ENCODE peak calls at places on chromosomes 3 and 15, in five cellular contexts. I is HCT116, S is hepatocyte, X is PC-9, M is PC-3. G is an unnamed sample.

GRCh38 chr15:79169531-79170123 is 79.0 kb upstream of the RASGRF1 start:
- DNase-seq in I (no peak), S (no peak), X (no peak), M (no peak), G (peak; percentile 36)

GRCh38 chr3:21919383-21919782 is 168.4 kb upstream of the ZNF385D start:
- DNase-seq in I (no peak), S (no peak), X (no peak), M (no peak), G (peak; percentile 30)

GRCh38 chr15:70690012-70690411 is 73.3 kb downstream of the UACA start:
- DNase-seq in I (no peak), S (no peak), X (no peak), M (no peak), G (no peak)

GRCh38 chr3:42871592-42872196 is 4.0 kb downstream of the CYP8B1 start:
- DNase-seq in I (no peak), S (no peak), X (no peak), M (no peak), G (no peak)

GRCh38 chr3:134313839-134314587 is 60.2 kb downstream of the AMOTL2 start:
- DNase-seq in I (no peak), S (no peak), X (no peak), M (peak; percentile 58), G (peak; percentile 54)

GRCh38 chr15:76347507-76348055 is 11.0 kb downstream of the ISL2 start:
- DNase-seq in I (no peak), S (peak; percentile 17), X (no peak), M (no peak), G (no peak)

GRCh38 chr3:6540981-6541380 is 319.9 kb upstream of the GRM7 start:
- DNase-seq in I (no peak), S (no peak), X (peak; percentile 11), M (no peak), G (no peak)

GRCh38 chr3:129732200-129732876 is 125.9 kb upstream of the PLXND1 start:
- DNase-seq in I (no peak), S (no peak), X (no peak), M (peak; percentile 48), G (peak; percentile 14)

GRCh38 chr3:192916455-192917257 is 1.0 kb downstream of the MB21D2 start:
- DNase-seq in I (no peak), S (peak; percentile 80), X (peak; percentile 74), M (peak; percentile 72), G (peak; percentile 87)

GRCh38 chr15:31345606-31346366 is 19.2 kb downstream of the KLF13 start:
- DNase-seq in I (no peak), S (no peak), X (no peak), M (no peak), G (no peak)

GRCh38 chr15:48644498-48644826 is 1.0 kb downstream of the FBN1 start:
- DNase-seq in I (no peak), S (no peak), X (no peak), M (peak; percentile 24), G (peak; percentile 65)

GRCh38 chr15:68478853-68479252 is 46.9 kb upstream of the ITGA11 start:
- DNase-seq in I (no peak), S (no peak), X (no peak), M (no peak), G (no peak)

GRCh38 chr3:159988617-159989251 is at the start of gene IL12A:
- DNase-seq in I (peak; percentile 52), S (peak; percentile 90), X (peak; percentile 79), M (peak; percentile 88), G (peak; percentile 80)

GRCh38 chr15:48718646-48719045 is 73.1 kb upstream of the FBN1 start:
- DNase-seq in I (no peak), S (no peak), X (no peak), M (no peak), G (peak; percentile 87)

GRCh38 chr3:131602011-131602779 is 99.4 kb upstream of the MRPL3 start:
- DNase-seq in I (no peak), S (peak; percentile 6), X (no peak), M (no peak), G (peak; percentile 16)

GRCh38 chr3:19954676-19955075 is 7.8 kb downstream of the RAB5A start:
- DNase-seq in I (no peak), S (no peak), X (no peak), M (no peak), G (no peak)

GRCh38 chr3:108381531-108381930 is 85.2 kb downstream of the HHLA2 start:
- DNase-seq in I (no peak), S (no peak), X (no peak), M (no peak), G (no peak)

GRCh38 chr15:83656192-83656591 is 2.3 kb downstream of the ADAMTSL3 start:
- DNase-seq in I (no peak), S (no peak), X (no peak), M (no peak), G (no peak)

GRCh38 chr3:69292959-69293574 is 92.8 kb downstream of the FRMD4B start:
- DNase-seq in I (no peak), S (no peak), X (no peak), M (no peak), G (no peak)

GRCh38 chr15:79523266-79523665 is 91.1 kb downstream of the MINAR1 start:
- DNase-seq in I (no peak), S (no peak), X (no peak), M (no peak), G (peak; percentile 48)

GRCh38 chr15:39638041-39638440 is 57.2 kb downstream of the THBS1 start:
- DNase-seq in I (no peak), S (no peak), X (no peak), M (no peak), G (no peak)

GRCh38 chr15:35271371-35272043 is 186.4 kb upstream of the NANOGP8 start:
- DNase-seq in I (no peak), S (no peak), X (no peak), M (peak; percentile 46), G (peak; percentile 49)

GRCh38 chr3:138376663-138377062 is 28.3 kb downstream of the MRAS start:
- DNase-seq in I (no peak), S (no peak), X (no peak), M (no peak), G (no peak)

GRCh38 chr15:95840004-95840403 is 490.5 kb upstream of the NR2F2 start:
- DNase-seq in I (no peak), S (peak; percentile 26), X (no peak), M (no peak), G (peak; percentile 80)

GRCh38 chr3:57949779-57950618 is 58.2 kb upstream of the FLNB start:
- DNase-seq in I (peak; percentile 22), S (no peak), X (peak; percentile 54), M (peak; percentile 59), G (peak; percentile 76)

GRCh38 chr3:52245322-52246263 is at the start of gene PPM1M:
- DNase-seq in I (no peak), S (peak; percentile 71), X (peak; percentile 60), M (peak; percentile 62), G (peak; percentile 72)

GRCh38 chr3:71578045-71578730 is 5.3 kb downstream of the FOXP1 start:
- DNase-seq in I (no peak), S (no peak), X (no peak), M (peak; percentile 75), G (peak; percentile 37)

GRCh38 chr3:33911525-33912322 is 113.3 kb downstream of the PDCD6IP start:
- DNase-seq in I (peak; percentile 0), S (no peak), X (no peak), M (peak; percentile 59), G (peak; percentile 60)

GRCh38 chr15:27017168-27017809 is 46.3 kb downstream of the GABRG3 start:
- DNase-seq in I (no peak), S (peak; percentile 85), X (peak; percentile 41), M (peak; percentile 70), G (peak; percentile 70)

GRCh38 chr15:72338617-72339321 is 18.8 kb upstream of the CELF6 start:
- DNase-seq in I (no peak), S (peak; percentile 26), X (no peak), M (peak; percentile 2), G (peak; percentile 87)

GRCh38 chr3:136860541-136860940 is 1.5 kb upstream of the NCK1 start:
- DNase-seq in I (no peak), S (no peak), X (peak; percentile 11), M (no peak), G (peak; percentile 3)
- H3K79me2 ChIP-seq in I (peaks cover 38% of the 10 kb centered on the region), S (peaks cover 56% of the 10 kb centered on the region), X (peaks cover 62% of the 10 kb centered on the region), M (peaks cover 49% of the 10 kb centered on the region), G (peaks cover 69% of the 10 kb centered on the region)

GRCh38 chr3:141412087-141412935 is 44.0 kb downstream of the ZBTB38 start:
- DNase-seq in I (no peak), S (peak; percentile 70), X (peak; percentile 33), M (peak; percentile 59), G (peak; percentile 85)
- H3K79me2 ChIP-seq in I (no peaks in the 10 kb centered on the region), S (peaks cover 43% of the 10 kb centered on the region), X (no peaks in the 10 kb centered on the region), M (no peaks in the 10 kb centered on the region), G (peaks cover 97% of the 10 kb centered on the region)

GRCh38 chr3:47979070-47979469 is 37.1 kb downstream of the MAP4 start:
- DNase-seq in I (no peak), S (no peak), X (no peak), M (no peak), G (no peak)
- H3K79me2 ChIP-seq in I (peaks cover 62% of the 10 kb centered on the region), S (peaks cover 62% of the 10 kb centered on the region), X (peaks cover 19% of the 10 kb centered on the region), M (peaks cover 54% of the 10 kb centered on the region), G (peaks cover 99% of the 10 kb centered on the region)

GRCh38 chr3:114011059-114011797 is 45.1 kb downstream of the CCDC191 start:
- DNase-seq in I (no peak), S (no peak), X (no peak), M (no peak), G (no peak)

GRCh38 chr3:114005406-114005987 is 50.8 kb downstream of the CCDC191 start:
- DNase-seq in I (no peak), S (no peak), X (no peak), M (no peak), G (no peak)
- H3K79me2 ChIP-seq in I (no peaks in the 10 kb centered on the region), S (no peaks in the 10 kb centered on the region), X (no peaks in the 10 kb centered on the region), M (no peaks in the 10 kb centered on the region), G (no peaks in the 10 kb centered on the region)